ENCODE peak calls at places on chromosomes 16 and 17, in five cellular contexts. One of them, this sample, is unnamed.

GRCh38 chr17:62965149-62965648 is 836 bp upstream of the TANC2 start:
- DNase-seq in WERI-Rb-1: no peak
- DNase-seq in bronchial epithelial cell: no peak
- DNase-seq in kidney epithelial cell: no peak
- DNase-seq in upper lobe of left lung: no peak
- DNase-seq in this sample: no peak

GRCh38 chr16:89052824-89053724 is 40.6 kb upstream of the ACSF3 start:
- DNase-seq in bronchial epithelial cell: no peak
- DNase-seq in upper lobe of left lung: peak
- DNase-seq in WERI-Rb-1: no peak
- DNase-seq in kidney epithelial cell: no peak
- DNase-seq in this sample: peak

GRCh38 chr16:19783847-19784736 is 66.0 kb downstream of the IQCK start:
- DNase-seq in WERI-Rb-1: no peak
- DNase-seq in kidney epithelial cell: no peak
- DNase-seq in upper lobe of left lung: no peak
- DNase-seq in bronchial epithelial cell: no peak
- DNase-seq in this sample: no peak

GRCh38 chr17:49548051-49548505 is 27.6 kb upstream of the NXPH3 start:
- DNase-seq in kidney epithelial cell: no peak
- DNase-seq in WERI-Rb-1: no peak
- DNase-seq in bronchial epithelial cell: no peak
- DNase-seq in upper lobe of left lung: no peak
- DNase-seq in this sample: no peak

GRCh38 chr16:64920211-64920610 is 201.7 kb downstream of the CDH11 start:
- DNase-seq in kidney epithelial cell: no peak
- DNase-seq in upper lobe of left lung: no peak
- DNase-seq in WERI-Rb-1: no peak
- DNase-seq in bronchial epithelial cell: no peak
- DNase-seq in this sample: no peak

GRCh38 chr17:3535253-3535995 is 22.2 kb downstream of the TRPV3 start:
- DNase-seq in upper lobe of left lung: no peak
- DNase-seq in kidney epithelial cell: no peak
- DNase-seq in bronchial epithelial cell: peak
- DNase-seq in WERI-Rb-1: peak
- DNase-seq in this sample: peak

GRCh38 chr17:290121-290521 is 62.5 kb downstream of the RPH3AL start:
- DNase-seq in WERI-Rb-1: no peak
- DNase-seq in kidney epithelial cell: no peak
- DNase-seq in upper lobe of left lung: peak
- DNase-seq in bronchial epithelial cell: no peak
- DNase-seq in this sample: no peak

GRCh38 chr17:66965801-66966528 is 1.5 kb downstream of the CACNG4 start:
- DNase-seq in WERI-Rb-1: peak
- DNase-seq in kidney epithelial cell: no peak
- DNase-seq in bronchial epithelial cell: no peak
- DNase-seq in upper lobe of left lung: no peak
- DNase-seq in this sample: no peak

GRCh38 chr17:40963838-40964237 is 2.9 kb downstream of the KRT39 start:
- DNase-seq in WERI-Rb-1: no peak
- DNase-seq in kidney epithelial cell: no peak
- DNase-seq in upper lobe of left lung: no peak
- DNase-seq in bronchial epithelial cell: peak
- DNase-seq in this sample: no peak

GRCh38 chr17:74737299-74738050 is 419 bp downstream of the RAB37 start:
- DNase-seq in WERI-Rb-1: peak
- DNase-seq in kidney epithelial cell: no peak
- DNase-seq in bronchial epithelial cell: no peak
- DNase-seq in upper lobe of left lung: no peak
- DNase-seq in this sample: no peak

GRCh38 chr17:42179911-42180410 is 981 bp downstream of the KCNH4 start:
- DNase-seq in bronchial epithelial cell: no peak
- DNase-seq in upper lobe of left lung: no peak
- DNase-seq in WERI-Rb-1: no peak
- DNase-seq in kidney epithelial cell: no peak
- DNase-seq in this sample: peak

GRCh38 chr16:84933774-84934571 is 77.4 kb downstream of the ZDHHC7 start:
- DNase-seq in bronchial epithelial cell: no peak
- DNase-seq in upper lobe of left lung: no peak
- DNase-seq in kidney epithelial cell: no peak
- DNase-seq in WERI-Rb-1: no peak
- DNase-seq in this sample: no peak

GRCh38 chr16:85586360-85587145 is 26.6 kb upstream of the GSE1 start:
- DNase-seq in bronchial epithelial cell: no peak
- DNase-seq in WERI-Rb-1: peak
- DNase-seq in upper lobe of left lung: no peak
- DNase-seq in kidney epithelial cell: no peak
- DNase-seq in this sample: peak

GRCh38 chr17:82944990-82945389 is 105.2 kb upstream of the ZNF750 start:
- DNase-seq in bronchial epithelial cell: no peak
- DNase-seq in kidney epithelial cell: no peak
- DNase-seq in WERI-Rb-1: no peak
- DNase-seq in upper lobe of left lung: no peak
- DNase-seq in this sample: no peak

GRCh38 chr17:38428150-38428642 is at the start of gene ARHGAP23:
- DNase-seq in kidney epithelial cell: no peak
- DNase-seq in upper lobe of left lung: peak
- DNase-seq in WERI-Rb-1: no peak
- DNase-seq in bronchial epithelial cell: no peak
- DNase-seq in this sample: peak

GRCh38 chr16:55759983-55760664 is 72.8 kb downstream of the CES1 start:
- DNase-seq in kidney epithelial cell: no peak
- DNase-seq in upper lobe of left lung: peak
- DNase-seq in WERI-Rb-1: peak
- DNase-seq in bronchial epithelial cell: no peak
- DNase-seq in this sample: no peak

GRCh38 chr17:69223809-69224208 is 4.8 kb downstream of the ABCA10 start:
- DNase-seq in upper lobe of left lung: no peak
- DNase-seq in WERI-Rb-1: no peak
- DNase-seq in bronchial epithelial cell: no peak
- DNase-seq in kidney epithelial cell: peak
- DNase-seq in this sample: peak

GRCh38 chr17:68200689-68201424 is 47.0 kb upstream of the AMZ2 start:
- DNase-seq in bronchial epithelial cell: peak
- DNase-seq in WERI-Rb-1: peak
- DNase-seq in kidney epithelial cell: no peak
- DNase-seq in upper lobe of left lung: peak
- DNase-seq in this sample: peak

DNA sequence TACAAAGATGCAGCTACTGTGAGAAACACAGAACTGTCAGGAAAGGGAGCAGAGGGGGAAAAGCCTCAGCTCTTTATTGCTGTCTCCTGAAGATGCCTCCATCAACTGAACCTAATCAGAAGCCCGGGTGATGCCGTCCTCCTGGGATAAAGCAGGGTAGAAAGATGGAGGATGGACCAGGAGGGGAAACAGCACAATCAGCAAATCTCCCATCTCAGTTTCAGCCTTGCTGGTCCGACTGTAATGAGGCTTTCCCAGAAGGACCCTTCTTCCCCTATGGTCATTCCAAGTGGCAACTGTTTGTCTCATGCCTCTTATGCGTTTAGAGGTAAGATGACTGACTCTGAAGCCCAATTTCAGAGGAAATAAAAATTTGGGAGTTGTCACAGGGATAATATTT is 24.3 kb downstream of the ZFP1 start:
- DNase-seq in WERI-Rb-1: no peak
- DNase-seq in kidney epithelial cell: no peak
- DNase-seq in upper lobe of left lung: no peak
- DNase-seq in bronchial epithelial cell: no peak
- DNase-seq in this sample: no peak
- TF ChIP-seq CTCF in WERI-Rb-1: no peak
- TF ChIP-seq CTCF in kidney epithelial cell: no peak
- TF ChIP-seq CTCF in upper lobe of left lung: no peak
- TF ChIP-seq CTCF in bronchial epithelial cell: no peak
- TF ChIP-seq CTCF in this sample: no peak

GRCh38 chr17:27473748-27474609 is 17.7 kb downstream of the KSR1 start:
- DNase-seq in bronchial epithelial cell: no peak
- DNase-seq in WERI-Rb-1: peak
- DNase-seq in upper lobe of left lung: peak
- DNase-seq in kidney epithelial cell: no peak
- DNase-seq in this sample: no peak
- H3K4me3 ChIP-seq in bronchial epithelial cell: no peak
- H3K4me3 ChIP-seq in WERI-Rb-1: no peak
- H3K4me3 ChIP-seq in upper lobe of left lung: no peak
- H3K4me3 ChIP-seq in kidney epithelial cell: no peak
- H3K4me3 ChIP-seq in this sample: no peak

GRCh38 chr17:73595068-73595865 is 49.0 kb downstream of the SDK2 start:
- DNase-seq in WERI-Rb-1: peak
- DNase-seq in upper lobe of left lung: no peak
- DNase-seq in bronchial epithelial cell: peak
- DNase-seq in kidney epithelial cell: no peak
- DNase-seq in this sample: no peak
- TF ChIP-seq CTCF in WERI-Rb-1: peak
- TF ChIP-seq CTCF in upper lobe of left lung: peak
- TF ChIP-seq CTCF in bronchial epithelial cell: peak
- TF ChIP-seq CTCF in kidney epithelial cell: peak
- TF ChIP-seq CTCF in this sample: peak

DNA sequence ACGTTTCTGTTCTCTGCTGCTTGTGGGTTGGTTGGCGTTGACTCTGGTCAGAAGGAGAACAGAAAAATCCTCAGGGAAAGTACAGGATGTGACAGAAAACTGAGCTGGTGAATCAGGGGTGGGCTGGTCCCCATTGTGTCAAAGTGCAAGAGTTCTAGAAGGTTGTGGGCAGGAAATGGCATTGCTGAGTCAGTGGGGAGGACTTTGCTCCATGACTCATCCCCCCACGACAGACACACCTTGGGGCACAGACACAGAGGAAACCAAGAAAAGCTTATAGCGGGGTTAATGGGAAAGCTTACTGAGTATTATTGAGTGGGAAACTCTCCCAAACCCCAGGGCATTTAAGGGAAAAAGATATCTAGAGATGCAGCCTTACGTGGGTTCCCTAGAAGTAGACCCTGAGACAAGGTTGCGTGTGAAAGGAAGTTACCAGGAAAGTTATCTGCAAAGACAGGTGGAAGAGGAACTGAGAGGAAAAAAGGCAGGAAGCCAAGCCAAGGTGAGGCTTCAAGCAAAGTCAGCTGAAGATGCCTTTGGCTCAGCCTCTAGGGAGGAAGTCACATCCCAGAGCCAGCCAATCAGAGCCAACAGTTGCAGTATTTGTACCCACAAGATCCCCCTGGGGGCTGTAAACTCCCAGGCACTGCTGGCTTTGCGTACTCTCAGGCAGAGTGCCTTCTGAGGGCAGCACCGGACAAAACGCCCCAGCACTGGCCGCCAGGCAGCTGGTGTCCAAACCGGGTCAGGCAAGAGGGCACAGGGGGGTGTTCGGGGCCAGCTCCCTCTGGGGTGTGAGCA is 86.4 kb downstream of the FOXL1 start:
- DNase-seq in WERI-Rb-1: no peak
- DNase-seq in kidney epithelial cell: peak
- DNase-seq in bronchial epithelial cell: peak
- DNase-seq in upper lobe of left lung: no peak
- DNase-seq in this sample: peak
- H3K4me3 ChIP-seq in WERI-Rb-1: no peak
- H3K4me3 ChIP-seq in kidney epithelial cell: no peak
- H3K4me3 ChIP-seq in bronchial epithelial cell: no peak
- H3K4me3 ChIP-seq in upper lobe of left lung: no peak
- H3K4me3 ChIP-seq in this sample: no peak

GRCh38 chr17:75755990-75756389 is 9.0 kb downstream of the GALK1 start:
- DNase-seq in kidney epithelial cell: no peak
- DNase-seq in WERI-Rb-1: no peak
- DNase-seq in bronchial epithelial cell: no peak
- DNase-seq in upper lobe of left lung: no peak
- DNase-seq in this sample: no peak

GRCh38 chr17:75759457-75759856 is 5.5 kb downstream of the GALK1 start:
- DNase-seq in WERI-Rb-1: no peak
- DNase-seq in upper lobe of left lung: no peak
- DNase-seq in bronchial epithelial cell: no peak
- DNase-seq in kidney epithelial cell: no peak
- DNase-seq in this sample: no peak

GRCh38 chr17:75757086-75757681 is 7.8 kb downstream of the GALK1 start:
- DNase-seq in bronchial epithelial cell: no peak
- DNase-seq in kidney epithelial cell: no peak
- DNase-seq in upper lobe of left lung: no peak
- DNase-seq in WERI-Rb-1: no peak
- DNase-seq in this sample: no peak

GRCh38 chr17:75756451-75757085 is 8.4 kb downstream of the GALK1 start:
- DNase-seq in WERI-Rb-1: no peak
- DNase-seq in bronchial epithelial cell: no peak
- DNase-seq in kidney epithelial cell: no peak
- DNase-seq in upper lobe of left lung: no peak
- DNase-seq in this sample: no peak

DNA sequence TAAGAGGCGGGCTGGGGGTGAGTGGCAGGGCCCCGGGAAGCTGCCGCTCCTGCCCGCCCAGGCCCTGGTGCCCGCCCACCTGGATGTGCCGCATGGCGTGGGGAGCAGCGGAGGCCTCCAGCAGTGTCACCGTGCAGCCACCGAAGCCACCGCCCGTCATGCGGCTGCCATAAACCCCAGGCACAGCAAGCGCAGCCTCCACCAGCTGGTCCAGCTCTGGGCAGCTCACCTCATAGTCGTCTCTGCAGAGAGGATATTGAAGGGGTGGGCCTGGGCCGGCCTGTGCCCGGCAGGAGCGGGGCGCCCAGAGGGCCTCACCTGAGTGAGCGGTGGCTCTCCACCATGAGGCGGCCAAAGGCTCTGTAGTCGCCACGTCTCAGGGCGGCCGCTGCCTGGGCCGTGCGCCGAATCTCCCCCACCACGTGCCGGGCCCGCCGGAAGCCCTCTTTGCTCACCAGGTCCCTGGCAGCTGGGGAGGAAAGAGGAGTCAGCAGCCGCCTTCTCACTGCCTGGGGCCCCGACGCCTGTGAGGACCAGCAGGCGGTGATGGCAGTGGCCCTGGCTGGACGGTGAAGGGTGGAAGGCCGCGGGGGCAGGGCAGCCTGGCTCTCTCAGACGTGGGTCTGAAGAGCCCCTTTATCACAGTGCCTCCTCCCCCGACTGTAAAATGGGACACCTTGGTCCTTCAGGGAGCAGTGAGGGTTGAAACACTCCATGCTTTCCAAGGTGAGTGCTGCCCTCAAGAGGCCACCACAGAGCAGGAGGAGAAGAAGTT is 6.7 kb downstream of the GALK1 start:
- DNase-seq in kidney epithelial cell: no peak
- DNase-seq in upper lobe of left lung: no peak
- DNase-seq in WERI-Rb-1: peak
- DNase-seq in bronchial epithelial cell: no peak
- DNase-seq in this sample: no peak
- TF ChIP-seq CTCF in kidney epithelial cell: peak
- TF ChIP-seq CTCF in upper lobe of left lung: no peak
- TF ChIP-seq CTCF in WERI-Rb-1: peak
- TF ChIP-seq CTCF in bronchial epithelial cell: peak
- TF ChIP-seq CTCF in this sample: peak

GRCh38 chr16:54281535-54282201 is 4.9 kb downstream of the IRX3 start:
- DNase-seq in WERI-Rb-1: peak
- DNase-seq in bronchial epithelial cell: no peak
- DNase-seq in kidney epithelial cell: no peak
- DNase-seq in upper lobe of left lung: peak
- DNase-seq in this sample: no peak
- H3K4me3 ChIP-seq in WERI-Rb-1: peak
- H3K4me3 ChIP-seq in bronchial epithelial cell: no peak
- H3K4me3 ChIP-seq in kidney epithelial cell: no peak
- H3K4me3 ChIP-seq in upper lobe of left lung: peak
- H3K4me3 ChIP-seq in this sample: no peak

This sample was measured in astrocyte of the spinal cord.